ENCODE peak calls at places on chromosomes 12 and 14, in five cellular contexts. R is tibial artery, Y is neural crest cell, Q is fibroblast of the aortic adventitia, X is endothelial cell. J is an unnamed sample.

GRCh38 chr14:61565836-61566536 is 129.3 kb upstream of the HIF1A start:
- DNase-seq in R (no peak), Y (no peak), Q (peak; percentile 94), X (no peak), J (no peak)

GRCh38 chr14:36454599-36455240 is 65.3 kb downstream of the NKX2-1 start:
- DNase-seq in R (no peak), Y (no peak), Q (no peak), X (no peak), J (no peak)

GRCh38 chr12:69515394-69515793 is 45.2 kb downstream of the FRS2 start:
- DNase-seq in R (no peak), Y (no peak), Q (no peak), X (no peak), J (no peak)

GRCh38 chr12:56198836-56199235 is 9.6 kb upstream of the SMARCC2 start:
- DNase-seq in R (no peak), Y (no peak), Q (peak; percentile 76), X (no peak), J (no peak)

GRCh38 chr12:122099856-122100255 is 21.3 kb downstream of the MLXIP start:
- DNase-seq in R (no peak), Y (no peak), Q (no peak), X (no peak), J (no peak)

GRCh38 chr12:98799822-98800221 is 154.7 kb downstream of the APAF1 start:
- DNase-seq in R (no peak), Y (no peak), Q (no peak), X (no peak), J (no peak)

GRCh38 chr12:102876883-102877282 is 40.2 kb downstream of the PAH start:
- DNase-seq in R (no peak), Y (no peak), Q (no peak), X (peak; percentile 27), J (no peak)

GRCh38 chr12:93256258-93256969 is 121.3 kb upstream of the NUDT4 start:
- DNase-seq in R (no peak), Y (no peak), Q (peak; percentile 72), X (no peak), J (no peak)

GRCh38 chr12:124428792-124429281 is 133.9 kb downstream of the RFLNA start:
- DNase-seq in R (no peak), Y (no peak), Q (no peak), X (no peak), J (no peak)

GRCh38 chr12:61993734-61994345 is 266.4 kb upstream of the USP15 start:
- DNase-seq in R (no peak), Y (no peak), Q (no peak), X (peak; percentile 15), J (no peak)

GRCh38 chr12:29519585-29520182 is 22.2 kb upstream of the OVCH1 start:
- DNase-seq in R (no peak), Y (peak; percentile 45), Q (peak; percentile 84), X (peak; percentile 40), J (no peak)

GRCh38 chr12:127926004-127926403 is 341.0 kb upstream of the TMEM132C start:
- DNase-seq in R (no peak), Y (peak; percentile 26), Q (peak; percentile 72), X (no peak), J (no peak)

GRCh38 chr14:31768355-31768754 is 207.2 kb downstream of the NUBPL start:
- DNase-seq in R (no peak), Y (no peak), Q (no peak), X (no peak), J (no peak)

GRCh38 chr14:78010688-78011087 is 159.5 kb upstream of the NRXN3 start:
- DNase-seq in R (peak; percentile 62), Y (no peak), Q (peak; percentile 77), X (no peak), J (no peak)

GRCh38 chr12:51033457-51034089 is 7.4 kb upstream of the SLC11A2 start:
- DNase-seq in R (no peak), Y (no peak), Q (no peak), X (no peak), J (no peak)

GRCh38 chr12:501722-502447 is 42.1 kb downstream of the B4GALNT3 start:
- DNase-seq in R (no peak), Y (no peak), Q (no peak), X (no peak), J (no peak)

GRCh38 chr12:66252771-66253170 is 49.5 kb upstream of the HELB start:
- DNase-seq in R (no peak), Y (no peak), Q (no peak), X (no peak), J (no peak)

GRCh38 chr12:52506858-52507715 is 13.1 kb downstream of the KRT5 start:
- DNase-seq in R (no peak), Y (peak; percentile 3), Q (peak; percentile 70), X (no peak), J (no peak)

GRCh38 chr14:36258241-36258640 is 62.2 kb downstream of the MBIP start:
- DNase-seq in R (no peak), Y (no peak), Q (no peak), X (no peak), J (no peak)

GRCh38 chr12:76611533-76611932 is 52.0 kb upstream of the OSBPL8 start:
- DNase-seq in R (no peak), Y (no peak), Q (peak; percentile 83), X (no peak), J (no peak)

GRCh38 chr12:110071967-110072366 is 23.6 kb upstream of the C12orf76 start:
- DNase-seq in R (no peak), Y (no peak), Q (no peak), X (no peak), J (no peak)

GRCh38 chr14:37251778-37252177 is 54.0 kb downstream of the MIPOL1 start:
- DNase-seq in R (no peak), Y (no peak), Q (no peak), X (no peak), J (no peak)

GRCh38 chr12:82596484-82596883 is 90.2 kb upstream of the TMTC2 start:
- DNase-seq in R (no peak), Y (no peak), Q (no peak), X (no peak), J (no peak)

GRCh38 chr14:31205681-31206535 is 1.7 kb downstream of the HECTD1 start:
- DNase-seq in R (no peak), Y (no peak), Q (peak; percentile 68), X (no peak), J (no peak)

GRCh38 chr14:63357841-63358240 is 39.1 kb upstream of the GPHB5 start:
- DNase-seq in R (no peak), Y (no peak), Q (no peak), X (no peak), J (no peak)

GRCh38 chr14:63362305-63362914 is 43.7 kb upstream of the GPHB5 start:
- DNase-seq in R (no peak), Y (no peak), Q (no peak), X (no peak), J (no peak)

DNA sequence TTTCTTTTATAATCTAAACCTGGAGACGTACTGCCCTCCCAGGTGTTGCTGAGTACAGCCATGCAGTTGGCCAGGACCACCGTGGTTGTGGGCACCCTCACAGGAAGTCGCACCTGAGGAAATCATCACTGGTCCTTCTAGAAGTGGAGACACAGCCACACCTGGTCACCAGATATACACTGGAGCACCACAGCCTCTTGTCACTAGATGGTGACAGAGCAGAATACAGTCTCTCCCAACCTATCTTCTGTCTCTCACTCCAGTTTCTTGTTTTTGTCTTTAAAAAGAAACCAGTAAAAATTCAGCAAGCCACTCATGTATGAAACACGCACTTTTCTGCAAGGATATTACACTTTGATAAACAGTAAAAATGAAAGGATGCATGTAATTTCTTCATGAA is 43.1 kb upstream of the GPHB5 start:
- DNase-seq in R (no peak), Y (no peak), Q (no peak), X (no peak), J (no peak)
- TF ChIP-seq CTCF in R (no peak), Y (no peak), Q (no peak), X (no peak), J (no peak)

DNA sequence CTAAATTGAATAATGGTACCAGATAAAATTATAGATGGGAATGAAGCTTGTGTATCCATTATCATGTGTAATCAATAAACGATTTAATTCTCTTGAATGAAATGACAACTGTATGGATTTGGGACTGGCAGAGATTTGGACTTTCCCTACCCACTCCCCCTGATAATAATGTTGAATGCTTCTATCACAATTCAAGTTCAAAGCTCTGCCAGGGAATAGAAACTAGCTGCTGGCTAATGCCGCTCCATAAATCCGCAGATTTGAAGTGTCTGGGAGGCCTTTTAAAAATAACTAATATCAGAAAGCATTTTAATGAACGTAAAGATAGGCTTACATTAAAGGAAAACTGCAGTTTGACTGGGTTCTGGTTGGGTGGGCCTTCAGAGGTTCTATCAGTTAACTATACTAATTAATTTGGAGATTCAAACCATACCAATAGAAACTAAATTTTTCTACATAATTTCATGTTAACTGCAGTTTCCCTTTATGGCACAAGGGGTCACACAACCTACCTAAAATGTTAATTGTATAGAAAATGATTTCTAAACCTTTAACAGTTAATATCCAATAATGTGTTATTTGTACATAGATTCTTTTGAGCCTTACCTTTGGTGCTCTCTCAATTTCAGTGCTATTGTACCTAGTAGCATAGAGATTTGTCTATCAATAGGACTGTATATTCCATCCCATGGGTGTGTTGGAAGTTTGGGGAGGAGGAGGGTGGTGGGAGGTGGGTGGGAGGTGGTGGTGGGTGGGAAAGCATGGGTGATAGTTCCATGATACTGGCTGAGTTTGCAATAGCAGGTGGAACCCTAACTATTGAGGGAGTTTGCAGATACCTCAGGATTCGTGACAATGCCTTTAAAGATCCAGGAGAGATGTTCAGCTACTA is 4.9 kb downstream of the HNRNPA1 start:
- DNase-seq in R (no peak), Y (no peak), Q (peak; percentile 38), X (no peak), J (no peak)
- TF ChIP-seq CTCF in R (peak; percentile 11), Y (peak; percentile 58), Q (peak; percentile 52), X (peak; percentile 35), J (no peak)

DNA sequence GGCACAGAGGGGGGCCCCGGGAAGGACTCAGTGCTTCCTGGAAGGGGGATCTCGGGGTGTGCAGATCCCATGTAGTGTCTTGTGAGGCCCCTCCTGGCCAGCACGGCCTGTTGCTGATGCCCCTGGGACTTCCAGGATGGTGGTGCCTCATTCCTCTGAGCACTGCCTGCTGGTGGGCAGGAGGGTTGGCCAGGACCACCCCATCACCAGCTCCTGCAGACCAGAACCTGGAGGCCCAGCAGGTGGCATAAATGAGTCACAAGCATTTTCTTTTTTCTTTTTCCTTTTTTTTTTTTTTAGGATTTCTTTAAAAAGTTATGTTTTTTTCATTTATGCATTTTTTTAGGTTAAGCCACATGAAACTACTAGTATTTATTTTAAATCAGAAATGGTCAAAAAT is 8.0 kb downstream of the MMP17 start:
- DNase-seq in R (no peak), Y (no peak), Q (peak; percentile 40), X (no peak), J (no peak)
- TF ChIP-seq CTCF in R (no peak), Y (peak; percentile 60), Q (peak; percentile 48), X (no peak), J (no peak)

DNA sequence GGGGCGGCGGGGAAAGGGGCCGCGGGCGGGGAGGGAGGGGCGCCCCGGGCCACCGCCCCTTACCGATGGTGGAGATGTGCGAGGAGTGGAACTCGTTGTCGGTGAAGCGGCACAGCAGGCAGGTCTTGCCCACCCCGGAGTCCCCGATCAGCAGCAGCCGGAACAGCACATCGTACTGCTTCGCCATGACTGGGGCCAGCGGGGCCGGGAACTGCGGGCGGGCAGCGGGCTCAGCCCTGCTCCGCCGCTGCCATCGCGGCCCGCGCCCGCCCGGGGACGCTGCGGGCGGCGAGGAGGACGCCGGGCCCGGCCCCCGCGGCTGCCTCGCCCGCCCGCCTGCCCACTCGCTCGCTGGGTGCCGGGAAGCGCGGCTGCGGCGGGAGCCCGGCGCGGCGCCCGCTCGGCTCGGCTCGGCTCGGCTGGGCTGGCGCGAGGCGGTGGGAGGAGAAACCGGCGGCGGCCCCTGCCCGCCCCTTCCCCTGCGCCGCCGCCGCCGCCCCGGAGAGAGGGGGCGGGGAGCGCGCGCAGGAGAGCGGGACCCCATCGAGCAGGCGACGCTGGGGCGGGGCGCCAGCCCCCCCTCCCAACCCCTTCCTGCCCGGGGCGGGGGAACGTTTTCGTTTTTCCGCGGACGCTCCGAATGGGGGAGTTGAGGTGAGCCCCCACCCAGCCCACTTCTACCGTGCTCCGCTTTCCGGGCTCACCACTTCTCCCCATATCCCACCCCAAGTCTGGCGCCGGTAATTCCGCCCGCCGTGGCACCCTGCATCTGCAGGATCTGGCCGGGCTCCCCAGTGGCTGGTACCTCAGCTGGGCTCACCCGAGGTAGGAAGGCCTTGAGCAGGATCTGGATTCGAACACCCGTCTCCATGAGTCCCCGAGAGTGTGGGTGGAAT is at the start of gene RAB15:
- DNase-seq in R (no peak), Y (peak; percentile 43), Q (no peak), X (peak; percentile 50), J (no peak)
- TF ChIP-seq CTCF in R (no peak), Y (no peak), Q (no peak), X (no peak), J (no peak)

J was measured in omental fat pad.